ENCODE peak calls at places on chromosomes 5 and 9, in ten cellular contexts. H, X, E, V, T, Q, J, Y, W and Z are unnamed samples.

GRCh38 chr5:54884195-54884536 is 101.2 kb downstream of the ESM1 start:
- DNase-seq in H (no peak), X (no peak), E (no peak), V (no peak), T (no peak), Q (no peak), J (no peak), Y (no peak), W (no peak), Z (no peak)

GRCh38 chr5:54656261-54656728 is 138.7 kb downstream of the SNX18 start:
- DNase-seq in H (no peak), X (no peak), E (no peak), V (no peak), T (no peak), Q (no peak), J (peak; percentile 49), Y (no peak), W (no peak), Z (peak; percentile 51)

GRCh38 chr9:87887151-87887505 is 4.5 kb downstream of the SPATA31E1 start:
- DNase-seq in H (no peak), X (no peak), E (no peak), V (no peak), T (no peak), Q (no peak), J (no peak), Y (no peak), W (no peak), Z (no peak)

GRCh38 chr5:61048534-61048933 is 103.5 kb downstream of the NDUFAF2 start:
- DNase-seq in H (no peak), X (no peak), E (peak; percentile 90), V (no peak), T (no peak), Q (no peak), J (no peak), Y (no peak), W (no peak), Z (peak; percentile 72)

GRCh38 chr5:132662925-132663770 is 5.2 kb downstream of the IL13 start:
- DNase-seq in H (no peak), X (no peak), E (peak; percentile 24), V (no peak), T (no peak), Q (peak; percentile 37), J (no peak), Y (no peak), W (no peak), Z (peak; percentile 49)

GRCh38 chr9:120845255-120845654 is 2.5 kb upstream of the PSMD5 start:
- DNase-seq in H (no peak), X (no peak), E (peak; percentile 20), V (no peak), T (no peak), Q (no peak), J (no peak), Y (no peak), W (no peak), Z (no peak)

GRCh38 chr5:172505403-172505759 is 51.1 kb upstream of the SH3PXD2B start:
- DNase-seq in H (no peak), X (no peak), E (no peak), V (no peak), T (no peak), Q (no peak), J (no peak), Y (no peak), W (peak; percentile 12), Z (no peak)

GRCh38 chr5:102801375-102801774 is 46.3 kb downstream of the PAM start:
- DNase-seq in H (no peak), X (no peak), E (no peak), V (no peak), T (no peak), Q (no peak), J (no peak), Y (no peak), W (no peak), Z (no peak)

GRCh38 chr9:98031935-98032334 is 24.6 kb upstream of the NANS start:
- DNase-seq in H (no peak), X (no peak), E (peak; percentile 70), V (no peak), T (no peak), Q (no peak), J (no peak), Y (no peak), W (no peak), Z (peak; percentile 59)

GRCh38 chr5:174418809-174419522 is 305.4 kb upstream of the MSX2 start:
- DNase-seq in H (no peak), X (no peak), E (peak; percentile 6), V (no peak), T (no peak), Q (peak; percentile 68), J (peak; percentile 5), Y (no peak), W (no peak), Z (peak; percentile 44)

GRCh38 chr5:1500411-1501091 is 23.2 kb downstream of the LPCAT1 start:
- DNase-seq in H (no peak), X (no peak), E (no peak), V (peak; percentile 84), T (no peak), Q (no peak), J (peak; percentile 52), Y (no peak), W (peak; percentile 81), Z (no peak)

GRCh38 chr9:76828462-76828861 is 64.2 kb downstream of the PCA3 start:
- DNase-seq in H (no peak), X (no peak), E (no peak), V (no peak), T (no peak), Q (no peak), J (no peak), Y (no peak), W (no peak), Z (no peak)

GRCh38 chr9:133558191-133559126 is 24.0 kb downstream of the ADAMTSL2 start:
- DNase-seq in H (no peak), X (peak; percentile 31), E (peak; percentile 95), V (no peak), T (no peak), Q (peak; percentile 67), J (no peak), Y (no peak), W (no peak), Z (peak; percentile 78)

GRCh38 chr5:115151208-115151805 is 18.4 kb downstream of the TRIM36 start:
- DNase-seq in H (no peak), X (no peak), E (no peak), V (no peak), T (no peak), Q (no peak), J (no peak), Y (no peak), W (no peak), Z (no peak)

GRCh38 chr5:116237917-116238502 is 153.2 kb downstream of the COMMD10 start:
- DNase-seq in H (no peak), X (no peak), E (peak; percentile 9), V (no peak), T (no peak), Q (no peak), J (no peak), Y (no peak), W (no peak), Z (peak; percentile 4)

GRCh38 chr5:1210832-1211251 is 9.4 kb downstream of the SLC6A19 start:
- DNase-seq in H (no peak), X (no peak), E (no peak), V (no peak), T (no peak), Q (no peak), J (no peak), Y (no peak), W (no peak), Z (no peak)

GRCh38 chr5:80466669-80467485 is 21.0 kb upstream of the FAM151B start:
- DNase-seq in H (no peak), X (no peak), E (peak; percentile 65), V (no peak), T (no peak), Q (no peak), J (no peak), Y (no peak), W (no peak), Z (peak; percentile 47)

GRCh38 chr5:169632946-169633345 is 4.1 kb upstream of the DOCK2 start:
- DNase-seq in H (no peak), X (no peak), E (no peak), V (no peak), T (no peak), Q (no peak), J (no peak), Y (no peak), W (no peak), Z (no peak)

GRCh38 chr5:180910182-180910581 is 11.2 kb downstream of the BTNL8 start:
- DNase-seq in H (no peak), X (no peak), E (no peak), V (no peak), T (no peak), Q (no peak), J (no peak), Y (no peak), W (no peak), Z (no peak)
- H3K4me3 ChIP-seq in H (no peak overlapping the region), X (no peak overlapping the region), E (no peak overlapping the region), V (no peak overlapping the region), T (no peak overlapping the region), Q (no peak overlapping the region), J (no peak overlapping the region), Y (no peak overlapping the region), W (no peak overlapping the region), Z (no peak overlapping the region)

GRCh38 chr5:125316913-125317545 is 570.6 kb upstream of the ZNF608 start:
- DNase-seq in H (no peak), X (no peak), E (no peak), V (no peak), T (no peak), Q (no peak), J (no peak), Y (no peak), W (no peak), Z (no peak)
- H3K4me3 ChIP-seq in H (no peak overlapping the region), X (no peak overlapping the region), E (no peak overlapping the region), V (no peak overlapping the region), T (no peak overlapping the region), Q (no peak overlapping the region), J (no peak overlapping the region), Y (no peak overlapping the region), W (no peak overlapping the region), Z (no peak overlapping the region)

GRCh38 chr9:5509573-5509972 is 758 bp upstream of the PDCD1LG2 start:
- DNase-seq in H (no peak), X (no peak), E (peak; percentile 95), V (no peak), T (no peak), Q (no peak), J (no peak), Y (no peak), W (no peak), Z (peak; percentile 90)
- H3K4me3 ChIP-seq in H (no peak overlapping the region), X (no peak overlapping the region), E (peak overlapping the region; percentile 79), V (no peak overlapping the region), T (no peak overlapping the region), Q (no peak overlapping the region), J (no peak overlapping the region), Y (peak overlapping the region; percentile 53), W (no peak overlapping the region), Z (peak overlapping the region; percentile 84)

GRCh38 chr5:152560508-152561137 is 155.5 kb upstream of the NMUR2 start:
- DNase-seq in H (no peak), X (no peak), E (peak; percentile 68), V (peak; percentile 70), T (no peak), Q (peak; percentile 80), J (peak; percentile 75), Y (peak; percentile 31), W (peak; percentile 70), Z (peak; percentile 45)

GRCh38 chr5:152551061-152551460 is 146.0 kb upstream of the NMUR2 start:
- DNase-seq in H (no peak), X (no peak), E (no peak), V (no peak), T (no peak), Q (no peak), J (no peak), Y (no peak), W (no peak), Z (no peak)

GRCh38 chr5:152556779-152557178 is 151.7 kb upstream of the NMUR2 start:
- DNase-seq in H (no peak), X (no peak), E (no peak), V (no peak), T (no peak), Q (no peak), J (no peak), Y (no peak), W (no peak), Z (no peak)
- H3K4me3 ChIP-seq in H (no peak overlapping the region), X (no peak overlapping the region), E (no peak overlapping the region), V (no peak overlapping the region), T (no peak overlapping the region), Q (no peak overlapping the region), J (no peak overlapping the region), Y (no peak overlapping the region), W (no peak overlapping the region), Z (no peak overlapping the region)